ENCODE peak calls at places on chromosomes 3 and 15, in six cellular contexts. C is choroid plexus epithelial cell, U is LNCaP clone FGC, D is mammary epithelial cell, T is upper lobe of right lung, Y is endothelial cell. S is an unnamed sample.

GRCh38 chr3:166013073-166013679 is 176.0 kb upstream of the BCHE start:
- DNase-seq in C (peak; percentile 55), U (peak; percentile 70), D (peak; percentile 18), T (no peak), Y (peak; percentile 41), S (no peak)

GRCh38 chr3:66181764-66182163 is 39.0 kb upstream of the SLC25A26 start:
- DNase-seq in C (no peak), U (no peak), D (no peak), T (no peak), Y (no peak), S (no peak)

GRCh38 chr3:147412491-147412916 is 3.3 kb downstream of the ZIC1 start:
- DNase-seq in C (peak; percentile 40), U (no peak), D (no peak), T (no peak), Y (peak; percentile 31), S (no peak)

GRCh38 chr3:53255360-53255774 is 455 bp downstream of the TKT start:
- DNase-seq in C (peak; percentile 40), U (no peak), D (peak; percentile 26), T (peak; percentile 79), Y (no peak), S (no peak)

GRCh38 chr3:161545823-161546222 is 49.2 kb downstream of the OTOL1 start:
- DNase-seq in C (no peak), U (no peak), D (no peak), T (no peak), Y (no peak), S (no peak)

GRCh38 chr3:16897254-16897926 is 12.6 kb downstream of the PLCL2 start:
- DNase-seq in C (peak; percentile 38), U (peak; percentile 23), D (no peak), T (no peak), Y (no peak), S (no peak)

GRCh38 chr3:66469220-66469640 is 31.6 kb downstream of the LRIG1 start:
- DNase-seq in C (peak; percentile 44), U (no peak), D (no peak), T (no peak), Y (no peak), S (no peak)

GRCh38 chr15:72472907-72473669 is 1.0 kb upstream of the ARIH1 start:
- DNase-seq in C (peak; percentile 69), U (no peak), D (peak; percentile 8), T (no peak), Y (no peak), S (no peak)

GRCh38 chr3:150603090-150603887 is at the start of gene SELENOT:
- DNase-seq in C (peak; percentile 98), U (peak; percentile 89), D (peak; percentile 96), T (peak; percentile 97), Y (peak; percentile 97), S (peak; percentile 95)

GRCh38 chr3:115960799-115961198 is 337.5 kb downstream of the GAP43 start:
- DNase-seq in C (no peak), U (no peak), D (no peak), T (no peak), Y (no peak), S (no peak)

GRCh38 chr3:168248383-168249047 is 152.8 kb upstream of the GOLIM4 start:
- DNase-seq in C (peak; percentile 41), U (no peak), D (peak; percentile 20), T (peak; percentile 73), Y (peak; percentile 54), S (no peak)

GRCh38 chr3:99901200-99901926 is 83.7 kb downstream of the CMSS1 start:
- DNase-seq in C (peak; percentile 91), U (no peak), D (peak; percentile 94), T (no peak), Y (no peak), S (no peak)

GRCh38 chr3:42035816-42036482 is 55.2 kb upstream of the TRAK1 start:
- DNase-seq in C (no peak), U (peak; percentile 74), D (no peak), T (no peak), Y (no peak), S (no peak)

GRCh38 chr3:81581966-81582599 is 179.4 kb downstream of the GBE1 start:
- DNase-seq in C (peak; percentile 75), U (no peak), D (peak; percentile 19), T (no peak), Y (peak; percentile 41), S (no peak)

GRCh38 chr15:70091649-70092461 is 5.9 kb downstream of the TLE3 start:
- DNase-seq in C (peak; percentile 58), U (peak; percentile 67), D (peak; percentile 88), T (peak; percentile 31), Y (no peak), S (peak; percentile 37)

GRCh38 chr3:88618121-88618645 is 468.4 kb downstream of the C3orf38 start:
- DNase-seq in C (no peak), U (no peak), D (no peak), T (no peak), Y (no peak), S (no peak)

GRCh38 chr3:138457863-138458735 is 23.7 kb downstream of the ESYT3 start:
- DNase-seq in C (no peak), U (no peak), D (no peak), T (peak; percentile 61), Y (no peak), S (no peak)

GRCh38 chr15:90903733-90904536 is 833 bp downstream of the MAN2A2 start:
- DNase-seq in C (peak; percentile 13), U (peak; percentile 33), D (no peak), T (no peak), Y (peak; percentile 33), S (no peak)
- TF ChIP-seq CTCF in C (no peak), U (peak; percentile 30), D (peak; percentile 9), T (no peak), Y (no peak), S (no peak)

GRCh38 chr3:133494469-133494868 is 79.0 kb upstream of the CDV3 start:
- DNase-seq in C (peak; percentile 60), U (no peak), D (no peak), T (no peak), Y (peak; percentile 47), S (no peak)
- TF ChIP-seq CTCF in C (peak; percentile 74), U (no peak), D (peak; percentile 29), T (peak; percentile 37), Y (peak; percentile 60), S (peak; percentile 50)

DNA sequence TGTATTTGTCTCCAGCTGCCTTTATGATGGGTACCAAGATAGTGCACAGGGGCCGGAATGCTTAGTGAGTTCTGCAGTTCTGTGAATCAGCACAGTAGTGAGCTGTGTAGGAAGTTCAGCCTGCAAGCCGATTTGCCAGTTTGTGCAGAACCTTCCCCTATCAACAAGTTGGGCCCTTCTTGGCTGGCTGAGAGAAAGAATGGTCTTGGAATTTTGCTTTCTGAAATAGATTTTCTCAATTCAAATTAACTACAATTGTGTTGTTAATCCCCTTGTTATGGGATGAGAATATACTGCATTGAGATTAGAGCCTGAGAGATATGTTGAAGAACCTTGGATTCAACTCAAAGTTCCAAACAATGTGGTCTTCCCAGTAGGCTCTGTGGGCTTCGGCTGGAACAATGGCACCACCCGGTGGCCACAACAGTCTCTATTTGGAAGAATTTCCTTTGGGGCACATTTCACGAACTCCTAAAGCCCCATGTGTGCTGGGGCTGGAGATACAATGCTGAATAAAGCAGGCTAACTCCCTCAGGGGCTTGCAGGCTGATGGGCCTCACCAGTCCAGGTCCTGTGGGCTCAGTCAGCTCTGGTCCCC is 59.1 kb downstream of the TRIM42 start:
- DNase-seq in C (peak; percentile 81), U (peak; percentile 11), D (peak; percentile 36), T (no peak), Y (peak; percentile 64), S (no peak)
- TF ChIP-seq CTCF in C (peak; percentile 88), U (peak; percentile 63), D (peak; percentile 64), T (peak; percentile 49), Y (peak; percentile 40), S (peak; percentile 94)

GRCh38 chr3:106965286-106965685 is 412.0 kb upstream of the CCDC54 start:
- DNase-seq in C (no peak), U (no peak), D (no peak), T (no peak), Y (no peak), S (no peak)
- TF ChIP-seq CTCF in C (no peak), U (no peak), D (no peak), T (no peak), Y (no peak), S (no peak)